ENCODE peak calls at places on chromosomes 1 and 21, in five cellular contexts. U, W, S, O and H are unnamed samples.

GRCh38 chr1:64527191-64527590 is 57.3 kb downstream of the CACHD1 start:
- DNase-seq in W (no peak), S (no peak), U (no peak), O (no peak), H (no peak)

GRCh38 chr1:234961468-234962339 is 166.9 kb downstream of the TOMM20 start:
- DNase-seq in W (no peak), U (no peak), O (no peak), S (no peak), H (no peak)

GRCh38 chr1:1360511-1361169 is 2.3 kb upstream of the MXRA8 start:
- DNase-seq in O (peak; percentile 95), S (peak; percentile 90), W (peak; percentile 93), U (peak; percentile 65), H (no peak)

GRCh38 chr1:182059936-182060335 is 1.6 kb downstream of the ZNF648 start:
- DNase-seq in O (no peak), U (no peak), S (no peak), W (no peak), H (no peak)

GRCh38 chr1:158864595-158864994 is 33.4 kb downstream of the MNDA start:
- DNase-seq in U (no peak), O (no peak), W (no peak), S (peak; percentile 20), H (no peak)

GRCh38 chr1:202578001-202578500 is 132.2 kb downstream of the SYT2 start:
- DNase-seq in S (peak; percentile 62), W (no peak), U (no peak), O (no peak), H (peak; percentile 95)

GRCh38 chr21:36163780-36164426 is 7.3 kb downstream of the DOP1B start:
- DNase-seq in U (no peak), O (no peak), W (no peak), S (no peak), H (no peak)

GRCh38 chr1:21607549-21608529 is 61.3 kb downstream of the RAP1GAP start:
- DNase-seq in O (peak; percentile 63), S (peak; percentile 100), W (peak; percentile 94), U (peak; percentile 61), H (peak; percentile 76)

GRCh38 chr1:193212637-193213036 is 26.2 kb upstream of the B3GALT2 start:
- DNase-seq in U (no peak), W (no peak), S (no peak), O (no peak), H (no peak)

GRCh38 chr1:185074307-185074706 is 28.9 kb downstream of the RNF2 start:
- DNase-seq in S (peak; percentile 68), W (no peak), U (no peak), O (no peak), H (no peak)

GRCh38 chr1:172826096-172826741 is 167.3 kb downstream of the FASLG start:
- DNase-seq in O (no peak), U (no peak), W (no peak), S (peak; percentile 81), H (peak; percentile 85)

GRCh38 chr21:40507978-40508377 is 339.0 kb downstream of the DSCAM start:
- DNase-seq in U (no peak), O (no peak), W (no peak), S (no peak), H (no peak)

GRCh38 chr1:183222909-183223308 is 36.8 kb downstream of the LAMC2 start:
- DNase-seq in O (no peak), W (no peak), S (no peak), U (no peak), H (no peak)

GRCh38 chr1:160083968-160084770 is 2.8 kb downstream of the KCNJ9 start:
- DNase-seq in W (peak; percentile 87), S (peak; percentile 88), O (no peak), U (peak; percentile 66), H (no peak)

GRCh38 chr1:39940980-39941871 is 13.7 kb upstream of the MFSD2A start:
- DNase-seq in O (no peak), W (no peak), S (no peak), U (no peak), H (no peak)

GRCh38 chr1:101137144-101138126 is 99.4 kb upstream of the S1PR1 start:
- DNase-seq in S (no peak), O (no peak), U (no peak), W (no peak), H (no peak)

GRCh38 chr1:27660300-27660837 is 11.6 kb downstream of the IFI6 start:
- DNase-seq in O (no peak), S (no peak), W (no peak), U (no peak), H (no peak)

GRCh38 chr1:193417945-193418744 is 231.7 kb upstream of the B3GALT2 start:
- DNase-seq in U (no peak), S (no peak), W (no peak), O (no peak), H (no peak)

GRCh38 chr1:24216254-24216653 is 29.2 kb upstream of the IFNLR1 start:
- DNase-seq in S (no peak), U (no peak), O (no peak), W (no peak), H (no peak)

GRCh38 chr1:162215902-162216301 is 146.4 kb downstream of the NOS1AP start:
- DNase-seq in S (peak; percentile 71), W (no peak), U (no peak), O (no peak), H (peak; percentile 69)

GRCh38 chr1:162210171-162210570 is 140.7 kb downstream of the NOS1AP start:
- DNase-seq in O (no peak), W (no peak), U (no peak), S (no peak), H (no peak)

GRCh38 chr1:162214202-162214601 is 144.7 kb downstream of the NOS1AP start:
- DNase-seq in U (no peak), O (no peak), W (no peak), S (no peak), H (no peak)

GRCh38 chr1:162213281-162213909 is 143.9 kb downstream of the NOS1AP start:
- DNase-seq in S (no peak), W (peak; percentile 90), O (no peak), U (peak; percentile 42), H (peak; percentile 69)

DNA sequence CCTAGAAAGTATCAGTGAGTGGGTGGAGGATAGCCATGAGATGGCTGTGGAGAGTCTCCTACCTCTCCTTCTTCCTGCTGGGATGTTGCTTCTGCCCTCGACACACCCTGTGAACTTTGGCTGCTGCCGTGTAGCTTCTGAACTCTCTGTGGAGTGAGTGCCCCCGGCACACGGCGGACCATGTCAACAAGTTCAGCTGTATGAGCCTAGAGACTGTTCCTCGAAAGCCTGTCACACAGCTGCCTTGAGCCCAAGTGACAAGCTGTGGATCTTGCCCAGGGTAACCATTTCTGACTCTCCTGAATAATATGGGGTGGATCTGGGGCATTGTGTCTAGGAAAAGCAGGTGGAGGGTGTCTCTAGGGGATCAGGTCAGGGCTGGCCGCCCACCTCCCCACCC is 143.2 kb downstream of the NOS1AP start:
- DNase-seq in U (peak; percentile 35), W (no peak), S (no peak), O (no peak), H (no peak)
- H3K27ac ChIP-seq in U (peak overlapping the region; percentile 66), W (peak overlapping the region; percentile 88), S (no peak overlapping the region), O (no peak overlapping the region), H (peak overlapping the region; percentile 81)

DNA sequence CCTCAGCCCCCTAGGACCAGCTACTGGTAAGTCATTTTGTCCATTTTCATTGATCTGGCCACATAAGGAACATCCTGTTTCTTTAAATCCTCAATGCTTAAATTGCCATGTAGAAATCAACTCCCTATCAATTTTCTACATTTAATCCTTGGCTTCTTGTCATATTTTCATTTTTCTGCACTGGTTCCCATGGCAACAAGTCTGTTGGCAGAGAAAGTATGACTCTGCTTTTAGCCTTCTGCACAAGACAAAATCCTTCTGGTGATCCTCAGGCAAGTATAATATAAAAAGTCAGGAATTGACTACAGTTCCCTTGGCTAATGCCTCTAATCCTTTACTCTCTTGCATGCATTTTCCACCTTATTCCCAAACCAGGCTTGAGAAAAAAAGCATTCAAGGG is 65.0 kb downstream of the LRRC40 start:
- DNase-seq in S (no peak), W (no peak), O (no peak), U (no peak), H (no peak)
- H3K27ac ChIP-seq in S (no peak overlapping the region), W (no peak overlapping the region), O (no peak overlapping the region), U (no peak overlapping the region), H (no peak overlapping the region)

DNA sequence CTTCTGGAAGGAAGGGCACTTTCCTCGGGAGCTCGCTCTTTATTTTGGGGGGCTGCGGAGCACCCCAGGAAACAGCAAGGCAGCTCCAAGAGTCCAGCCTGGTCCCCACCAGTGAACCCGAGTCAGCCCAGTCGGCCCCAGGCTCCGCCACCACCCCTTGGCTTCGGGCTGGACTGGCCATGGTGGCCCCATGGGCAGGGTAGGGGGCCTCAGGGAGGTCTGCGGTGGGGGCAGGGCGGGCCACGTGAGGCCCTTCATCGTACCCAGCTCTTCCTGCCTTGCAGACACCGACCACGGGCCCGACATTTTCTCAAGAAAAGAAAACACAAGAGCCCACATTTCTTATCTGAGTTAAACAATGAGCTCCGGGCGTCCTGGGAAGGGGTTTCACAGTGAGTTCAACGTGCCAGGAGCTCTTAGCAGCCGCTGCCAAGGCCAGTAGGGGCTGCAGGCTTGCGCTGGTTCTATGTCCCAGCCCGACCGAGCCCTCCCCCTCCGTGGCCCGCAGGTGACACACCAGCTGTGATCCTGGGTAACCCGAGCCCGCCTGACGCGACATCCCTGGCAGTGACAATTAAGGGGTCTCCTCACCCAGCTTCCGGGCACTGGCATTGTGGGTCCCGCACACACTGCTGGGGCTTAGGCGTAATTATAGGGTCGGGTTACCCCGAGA is 66.2 kb downstream of the PRDM16 start:
- DNase-seq in O (no peak), S (peak; percentile 7), U (no peak), W (no peak), H (no peak)
- H3K27ac ChIP-seq in O (no peak overlapping the region), S (no peak overlapping the region), U (no peak overlapping the region), W (no peak overlapping the region), H (no peak overlapping the region)

DNA sequence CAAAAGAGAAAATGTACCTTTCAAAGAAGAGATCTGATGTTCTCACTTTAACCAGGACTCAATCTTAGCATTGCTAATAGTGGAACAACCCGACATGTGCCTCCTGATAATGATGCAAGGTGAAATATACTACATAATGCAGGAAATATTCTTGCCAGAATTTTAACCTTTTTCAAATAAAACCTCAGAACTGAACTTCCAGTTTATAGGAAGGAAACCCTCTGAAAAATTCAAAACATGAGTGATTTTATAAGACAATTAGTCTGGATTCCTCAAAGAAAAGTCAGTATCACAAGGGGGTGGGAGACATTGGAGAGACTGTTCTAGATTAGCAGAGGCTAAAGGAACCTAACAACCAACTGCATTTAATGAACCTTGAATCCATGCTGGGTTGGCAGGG is 18.1 kb downstream of the AHCYL1 start:
- DNase-seq in O (no peak), S (no peak), W (no peak), U (no peak), H (no peak)
- H3K27ac ChIP-seq in O (peak overlapping the region; percentile 92), S (no peak overlapping the region), W (no peak overlapping the region), U (peak overlapping the region; percentile 82), H (peak overlapping the region; percentile 81)

GRCh38 chr1:230860617-230861384 is 7.5 kb downstream of the C1orf198 start:
- DNase-seq in S (peak; percentile 38), O (no peak), W (no peak), U (no peak), H (no peak)

GRCh38 chr1:230863449-230863848 is 4.9 kb downstream of the C1orf198 start:
- DNase-seq in W (peak; percentile 77), O (no peak), U (peak; percentile 42), S (peak; percentile 53), H (no peak)

GRCh38 chr1:230861489-230861888 is 6.8 kb downstream of the C1orf198 start:
- DNase-seq in W (no peak), U (no peak), S (peak; percentile 53), O (no peak), H (no peak)

GRCh38 chr1:230864441-230864840 is 3.9 kb downstream of the C1orf198 start:
- DNase-seq in W (no peak), U (no peak), O (no peak), S (no peak), H (no peak)

GRCh38 chr1:230861970-230862595 is 6.2 kb downstream of the C1orf198 start:
- DNase-seq in W (no peak), O (no peak), S (no peak), U (peak; percentile 42), H (no peak)
- H3K27ac ChIP-seq in W (no peak overlapping the region), O (peak overlapping the region; percentile 17), S (no peak overlapping the region), U (peak overlapping the region; percentile 92), H (no peak overlapping the region)